ENCODE peak calls at places on chromosomes 3 and 15, in eight cellular contexts. B is IMR-90, U is esophagus muscularis mucosa, K is heart right ventricle, I is right atrium auricular region, N is GM23248, E is breast epithelium, X is heart left ventricle. F is an unnamed sample.
A peak's percentile ranks its signal among the peaks of the same experiment; 100 is the strongest.

GRCh38 chr15:50798684-50799083 is 33.2 kb upstream of the SPPL2A start:
- DNase-seq in E (no peak), U (no peak), I (no peak), X (no peak), N (no peak), K (no peak), B (peak; percentile 5), F (no peak)

GRCh38 chr3:184761120-184761841 is 49.4 kb upstream of the MAGEF1 start:
- DNase-seq in U (no peak), I (no peak), K (peak; percentile 44), X (no peak), E (no peak), N (peak; percentile 50), B (peak; percentile 85), F (peak; percentile 75)

GRCh38 chr3:34675383-34676120 is 877.1 kb downstream of the PDCD6IP start:
- DNase-seq in N (no peak), K (no peak), I (no peak), B (no peak), E (no peak), U (no peak), X (no peak), F (no peak)

GRCh38 chr3:60890226-60890625 is 361.0 kb downstream of the FHIT start:
- DNase-seq in U (no peak), X (no peak), K (no peak), B (no peak), E (no peak), N (no peak), I (no peak), F (no peak)

GRCh38 chr3:4425707-4426106 is 41.4 kb downstream of the SUMF1 start:
- DNase-seq in B (peak; percentile 22), E (no peak), K (no peak), I (no peak), U (no peak), N (peak; percentile 16), X (no peak), F (no peak)

GRCh38 chr3:131976448-131976847 is 58.4 kb downstream of the CPNE4 start:
- DNase-seq in X (no peak), B (no peak), K (no peak), E (no peak), N (no peak), U (no peak), I (no peak), F (no peak)

GRCh38 chr3:57826952-57827723 is 71.0 kb downstream of the SLMAP start:
- DNase-seq in U (no peak), K (no peak), B (no peak), N (no peak), I (no peak), E (no peak), X (no peak), F (no peak)

GRCh38 chr15:100602822-100603393 is 519 bp downstream of the ASB7 start:
- DNase-seq in U (no peak), I (no peak), E (peak; percentile 56), N (peak; percentile 64), K (no peak), B (peak; percentile 20), X (no peak), F (no peak)

GRCh38 chr3:161914703-161915102 is 418.1 kb downstream of the OTOL1 start:
- DNase-seq in X (peak; percentile 22), N (peak; percentile 68), U (no peak), K (peak; percentile 10), E (no peak), I (peak; percentile 60), B (peak; percentile 59), F (no peak)

GRCh38 chr15:60966316-60966715 is 262.8 kb downstream of the RORA start:
- DNase-seq in U (peak; percentile 31), K (no peak), I (no peak), B (peak; percentile 69), N (peak; percentile 60), E (no peak), X (no peak), F (no peak)

GRCh38 chr15:62110000-62110851 is 43.4 kb downstream of the C2CD4A start:
- DNase-seq in B (peak; percentile 62), N (peak; percentile 89), I (no peak), K (no peak), X (no peak), E (no peak), U (peak; percentile 85), F (no peak)

GRCh38 chr15:43104426-43104825 is 1.4 kb downstream of the UBR1 start:
- DNase-seq in N (peak; percentile 19), U (no peak), E (no peak), X (no peak), I (no peak), B (peak; percentile 9), K (no peak), F (no peak)

GRCh38 chr15:43106486-43106829 is 620 bp upstream of the UBR1 start:
- DNase-seq in E (no peak), I (no peak), U (no peak), X (no peak), N (no peak), B (no peak), K (no peak), F (no peak)

GRCh38 chr15:43103939-43104338 is 1.9 kb downstream of the UBR1 start:
- DNase-seq in I (no peak), U (no peak), K (no peak), E (no peak), B (no peak), X (no peak), N (no peak), F (no peak)

GRCh38 chr15:43105778-43106485 is at the start of gene UBR1:
- DNase-seq in K (peak; percentile 89), B (peak; percentile 92), X (peak; percentile 94), E (peak; percentile 80), U (peak; percentile 97), I (peak; percentile 93), N (peak; percentile 97), F (peak; percentile 95)

GRCh38 chr15:43105077-43105769 is 615 bp downstream of the UBR1 start:
- DNase-seq in B (peak; percentile 5), E (no peak), U (no peak), X (no peak), K (no peak), I (no peak), N (peak; percentile 50), F (no peak)
- H3K27ac ChIP-seq in B (peak overlapping the region; percentile 78), E (peak overlapping the region; percentile 93), U (peak overlapping the region; percentile 87), X (peak overlapping the region; percentile 93), K (peak overlapping the region; percentile 91), I (peak overlapping the region; percentile 93), N (peak overlapping the region; percentile 80), F (peak overlapping the region; percentile 60)

GRCh38 chr15:89106200-89106599 is 17.9 kb downstream of the ABHD2 start:
- DNase-seq in X (no peak), B (no peak), N (no peak), I (no peak), K (no peak), U (no peak), E (no peak), F (no peak)

GRCh38 chr15:89101302-89102191 is 13.3 kb downstream of the ABHD2 start:
- DNase-seq in B (peak; percentile 100), I (peak; percentile 91), E (peak; percentile 67), U (peak; percentile 94), X (peak; percentile 80), K (peak; percentile 54), N (peak; percentile 97), F (peak; percentile 88)

GRCh38 chr15:89103481-89104171 is 15.4 kb downstream of the ABHD2 start:
- DNase-seq in U (no peak), N (no peak), E (no peak), K (no peak), X (no peak), I (no peak), B (no peak), F (no peak)

GRCh38 chr15:89105147-89105546 is 16.9 kb downstream of the ABHD2 start:
- DNase-seq in I (no peak), E (no peak), N (peak; percentile 92), K (no peak), X (no peak), U (no peak), B (peak; percentile 99), F (no peak)

DNA sequence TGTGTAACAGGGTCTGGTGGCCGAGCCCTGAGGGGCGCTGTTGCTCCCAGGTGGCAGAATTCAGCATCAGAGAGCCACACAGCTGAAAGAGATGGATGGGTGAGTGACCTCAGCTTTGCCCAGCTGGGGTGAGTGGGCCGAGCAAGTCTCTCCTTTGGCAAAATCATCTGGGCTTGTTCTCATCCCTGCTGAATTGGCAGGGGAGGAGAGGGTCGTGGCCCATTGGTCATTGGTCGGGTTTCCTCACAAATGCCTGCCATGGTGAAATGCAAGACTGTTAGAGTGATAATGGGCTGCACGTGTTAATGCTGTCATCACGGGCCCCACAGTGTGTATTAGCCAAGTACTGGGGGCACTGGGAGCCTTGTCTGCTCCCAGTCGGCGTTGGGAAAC is 15.9 kb downstream of the ABHD2 start:
- DNase-seq in K (no peak), B (peak; percentile 29), I (no peak), E (no peak), U (no peak), X (peak; percentile 34), N (peak; percentile 69), F (no peak)
- H3K4me1 ChIP-seq in K (peaks cover 50% of the 10 kb centered on the region), B (peaks cover 47% of the 10 kb centered on the region), I (no peaks in the 10 kb centered on the region), E (no peaks in the 10 kb centered on the region), U (peaks cover 96% of the 10 kb centered on the region), X (peaks cover 79% of the 10 kb centered on the region), N (peaks cover 54% of the 10 kb centered on the region), F (peaks cover 12% of the 10 kb centered on the region)

DNA sequence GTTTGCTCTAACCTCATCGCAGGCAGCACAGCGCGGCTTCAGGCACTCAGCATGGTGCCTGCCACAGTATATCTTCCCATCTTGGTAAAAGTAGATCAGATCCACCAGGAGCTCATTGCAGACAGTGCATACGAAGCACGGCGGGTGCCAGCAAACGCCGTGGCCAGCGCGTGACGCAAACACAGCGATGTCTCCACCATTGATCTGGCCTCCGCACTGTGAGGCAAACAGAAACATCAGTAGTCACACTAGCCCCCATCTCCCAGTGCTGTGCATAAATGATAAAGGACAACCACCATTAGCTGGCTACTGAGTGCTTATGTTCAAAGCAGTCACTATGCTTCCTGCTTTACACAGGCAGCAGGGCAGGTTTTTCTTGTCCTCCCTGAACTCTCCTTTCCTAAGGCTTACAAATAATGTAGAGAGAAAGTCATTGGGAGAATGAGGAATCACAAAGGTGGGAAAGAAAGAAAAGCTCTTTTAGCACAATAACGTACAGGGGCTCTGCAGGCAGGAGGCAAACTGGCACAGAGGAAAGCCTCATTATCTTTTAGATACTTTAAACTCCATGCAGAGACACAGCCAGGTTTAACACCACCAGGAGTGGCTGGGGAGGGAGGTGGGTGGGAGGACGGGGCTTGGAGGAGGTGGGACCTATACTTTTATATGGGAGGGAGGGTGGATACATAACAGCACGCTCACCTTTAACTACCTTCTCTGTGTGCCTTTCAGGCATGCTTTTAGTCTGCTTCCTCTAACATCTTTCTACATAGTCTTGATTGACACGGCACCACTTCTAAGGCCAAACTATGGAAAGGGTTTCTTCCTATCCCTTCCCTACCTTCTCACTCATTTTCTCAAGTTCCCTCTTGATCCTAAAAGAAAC is 67.9 kb downstream of the PRICKLE2 start:
- DNase-seq in X (no peak), B (no peak), K (no peak), E (no peak), U (no peak), I (no peak), N (no peak), F (no peak)
- H3K4me3 ChIP-seq in X (no peak overlapping the region), B (no peak overlapping the region), K (no peak overlapping the region), E (no peak overlapping the region), U (no peak overlapping the region), I (no peak overlapping the region), N (no peak overlapping the region), F (no peak overlapping the region)

DNA sequence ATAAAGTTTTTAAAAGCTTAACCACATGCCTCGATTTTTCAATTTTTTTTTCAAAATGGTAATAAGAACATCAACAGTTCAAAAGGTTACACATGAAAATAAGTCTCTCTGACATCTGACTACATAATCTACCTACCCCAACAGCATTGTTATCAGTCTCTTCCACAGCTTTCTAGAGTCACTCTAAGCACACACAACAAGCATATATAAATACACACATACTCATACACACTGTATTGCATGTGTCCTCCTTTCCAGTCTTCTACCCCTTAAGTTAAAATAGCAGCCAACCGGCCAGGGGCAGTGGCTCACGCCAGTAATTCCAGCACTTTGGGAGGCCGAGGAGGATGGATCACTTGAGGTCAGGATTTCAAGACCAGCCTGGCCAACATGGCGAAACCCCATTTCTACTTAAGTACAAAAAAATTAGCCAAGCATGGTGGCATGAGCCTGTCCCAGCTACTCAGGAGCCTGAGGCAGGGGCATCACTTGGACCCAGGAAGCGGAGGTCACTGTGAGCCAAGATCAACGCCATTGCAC is 12.2 kb downstream of the TBL1XR1 start:
- DNase-seq in E (no peak), I (no peak), X (no peak), N (no peak), B (no peak), K (no peak), U (no peak), F (no peak)
- H3K27ac ChIP-seq in E (no peak overlapping the region), I (no peak overlapping the region), X (no peak overlapping the region), N (no peak overlapping the region), B (no peak overlapping the region), K (no peak overlapping the region), U (no peak overlapping the region), F (no peak overlapping the region)